ENCODE peak calls at places on chromosomes 2 and 18, in five cellular contexts. G is body of pancreas, A is spleen, O is stomach, N is adrenal gland. P is an unnamed sample.
A peak's percentile ranks its signal among the peaks of the same experiment; 100 is the strongest.

GRCh38 chr2:102895386-102895785 is 133.6 kb downstream of the TMEM182 start:
- DNase-seq in A (no peak), O (no peak), G (no peak), N (no peak), P (no peak)

GRCh38 chr2:167140767-167141166 is 252.5 kb downstream of the XIRP2 start:
- DNase-seq in G (no peak), O (no peak), A (no peak), N (no peak), P (no peak)

GRCh38 chr2:9547272-9547991 is 8.2 kb downstream of the ADAM17 start:
- DNase-seq in G (no peak), A (no peak), O (no peak), N (no peak), P (no peak)

GRCh38 chr2:40431600-40431955 is 20.3 kb downstream of the SLC8A1 start:
- DNase-seq in O (no peak), N (peak; percentile 59), G (no peak), A (no peak), P (no peak)

GRCh38 chr2:172000696-172001361 is 1.1 kb downstream of the METAP1D start:
- DNase-seq in O (no peak), G (no peak), A (no peak), N (no peak), P (peak; percentile 28)

GRCh38 chr2:120734930-120735611 is 597 bp upstream of the GLI2 start:
- DNase-seq in A (peak; percentile 59), G (no peak), O (peak; percentile 22), N (peak; percentile 42), P (no peak)

GRCh38 chr2:174633621-174633927 is 36.0 kb upstream of the WIPF1 start:
- DNase-seq in N (no peak), G (no peak), A (peak; percentile 77), O (no peak), P (peak; percentile 17)

GRCh38 chr2:117321816-117322215 is 492.7 kb upstream of the DDX18 start:
- DNase-seq in A (no peak), N (no peak), O (no peak), G (no peak), P (no peak)

GRCh38 chr2:98571121-98571701 is 37.1 kb downstream of the COA5 start:
- DNase-seq in G (no peak), N (no peak), O (no peak), A (no peak), P (no peak)

GRCh38 chr2:22499082-22499844 is 885.7 kb upstream of the KLHL29 start:
- DNase-seq in A (no peak), O (no peak), N (peak; percentile 64), G (no peak), P (no peak)

GRCh38 chr2:9097239-9097638 is 93.8 kb upstream of the MBOAT2 start:
- DNase-seq in G (no peak), N (no peak), O (no peak), A (no peak), P (no peak)

GRCh38 chr18:7872569-7872968 is 305.5 kb downstream of the PTPRM start:
- DNase-seq in G (no peak), O (no peak), N (peak; percentile 78), A (no peak), P (peak; percentile 9)

GRCh38 chr2:130836501-130837174 is at the start of gene ARHGEF4:
- DNase-seq in N (no peak), A (peak; percentile 73), O (peak; percentile 70), G (peak; percentile 89), P (no peak)

GRCh38 chr18:568731-569130 is 11.4 kb upstream of the CETN1 start:
- DNase-seq in O (no peak), G (no peak), N (no peak), A (no peak), P (no peak)

GRCh38 chr2:159283529-159283928 is 3.0 kb downstream of the WDSUB1 start:
- DNase-seq in O (no peak), N (no peak), A (no peak), G (no peak), P (peak; percentile 35)

GRCh38 chr2:191878576-191879298 is 31.8 kb upstream of the CAVIN2 start:
- DNase-seq in A (no peak), O (no peak), G (no peak), N (no peak), P (no peak)

GRCh38 chr2:159229476-159230144 is 56.9 kb downstream of the WDSUB1 start:
- DNase-seq in G (no peak), A (no peak), N (no peak), O (no peak), P (no peak)

GRCh38 chr18:51165296-51165695 is 32.2 kb downstream of the MEX3C start:
- DNase-seq in O (no peak), G (no peak), A (no peak), N (no peak), P (no peak)

GRCh38 chr2:100197643-100198153 is 55.3 kb upstream of the AFF3 start:
- DNase-seq in G (peak; percentile 35), O (peak; percentile 80), N (peak; percentile 79), A (no peak), P (peak; percentile 10)

GRCh38 chr2:65370387-65371093 is 61.9 kb downstream of the SPRED2 start:
- DNase-seq in A (no peak), G (no peak), O (no peak), N (no peak), P (no peak)

GRCh38 chr2:153179808-153180207 is 298.8 kb downstream of the RPRM start:
- DNase-seq in G (no peak), O (no peak), N (no peak), A (no peak), P (no peak)

GRCh38 chr2:219698684-219699439 is 71.4 kb downstream of the SLC4A3 start:
- DNase-seq in A (no peak), N (no peak), G (no peak), O (no peak), P (no peak)

GRCh38 chr2:152611458-152612231 is 105.6 kb downstream of the PRPF40A start:
- DNase-seq in G (no peak), O (no peak), A (no peak), N (peak; percentile 63), P (peak; percentile 6)

GRCh38 chr18:59917422-59917821 is 17.6 kb downstream of the PMAIP1 start:
- DNase-seq in A (no peak), N (no peak), G (no peak), O (no peak), P (peak; percentile 66)

DNA sequence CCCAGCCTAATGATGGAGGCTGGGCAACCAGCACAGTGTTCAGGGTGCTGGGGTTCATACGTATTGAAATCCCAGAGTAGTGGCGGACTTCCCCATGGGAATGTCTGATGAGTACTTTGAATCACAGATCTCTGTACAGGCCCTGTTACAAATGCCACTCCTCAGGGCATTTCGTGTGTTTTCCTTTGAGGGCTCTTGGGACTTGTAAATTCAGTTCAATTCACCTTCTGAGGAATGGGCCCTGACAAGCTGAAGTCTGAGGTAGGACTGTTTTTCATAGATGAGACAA is 288 bp upstream of the RDH14 start:
- DNase-seq in A (no peak), O (no peak), G (no peak), N (no peak), P (no peak)
- TF ChIP-seq POLR2A in A (no peak), O (no peak), G (no peak), N (no peak), P (peak; percentile 63)

GRCh38 chr18:79679552-79680099 is at the start of gene CTDP1:
- DNase-seq in A (peak; percentile 97), O (peak; percentile 96), G (peak; percentile 94), N (peak; percentile 97), P (peak; percentile 99)
- TF ChIP-seq POLR2A in A (peak; percentile 71), O (no peak), G (no peak), N (peak; percentile 76), P (peak; percentile 36)

GRCh38 chr2:71277159-71277498 is 50.2 kb upstream of the PAIP2B start:
- DNase-seq in G (no peak), N (no peak), A (no peak), O (no peak), P (no peak)

GRCh38 chr2:71277536-71278103 is 50.7 kb upstream of the PAIP2B start:
- DNase-seq in O (no peak), N (peak; percentile 63), A (peak; percentile 78), G (peak; percentile 24), P (peak; percentile 71)

GRCh38 chr2:71281950-71282349 is 49.6 kb upstream of the ZNF638 start:
- DNase-seq in N (no peak), A (no peak), O (no peak), G (no peak), P (no peak)

GRCh38 chr2:71275939-71276310 is 49.0 kb upstream of the PAIP2B start:
- DNase-seq in N (no peak), A (no peak), O (no peak), G (no peak), P (no peak)

DNA sequence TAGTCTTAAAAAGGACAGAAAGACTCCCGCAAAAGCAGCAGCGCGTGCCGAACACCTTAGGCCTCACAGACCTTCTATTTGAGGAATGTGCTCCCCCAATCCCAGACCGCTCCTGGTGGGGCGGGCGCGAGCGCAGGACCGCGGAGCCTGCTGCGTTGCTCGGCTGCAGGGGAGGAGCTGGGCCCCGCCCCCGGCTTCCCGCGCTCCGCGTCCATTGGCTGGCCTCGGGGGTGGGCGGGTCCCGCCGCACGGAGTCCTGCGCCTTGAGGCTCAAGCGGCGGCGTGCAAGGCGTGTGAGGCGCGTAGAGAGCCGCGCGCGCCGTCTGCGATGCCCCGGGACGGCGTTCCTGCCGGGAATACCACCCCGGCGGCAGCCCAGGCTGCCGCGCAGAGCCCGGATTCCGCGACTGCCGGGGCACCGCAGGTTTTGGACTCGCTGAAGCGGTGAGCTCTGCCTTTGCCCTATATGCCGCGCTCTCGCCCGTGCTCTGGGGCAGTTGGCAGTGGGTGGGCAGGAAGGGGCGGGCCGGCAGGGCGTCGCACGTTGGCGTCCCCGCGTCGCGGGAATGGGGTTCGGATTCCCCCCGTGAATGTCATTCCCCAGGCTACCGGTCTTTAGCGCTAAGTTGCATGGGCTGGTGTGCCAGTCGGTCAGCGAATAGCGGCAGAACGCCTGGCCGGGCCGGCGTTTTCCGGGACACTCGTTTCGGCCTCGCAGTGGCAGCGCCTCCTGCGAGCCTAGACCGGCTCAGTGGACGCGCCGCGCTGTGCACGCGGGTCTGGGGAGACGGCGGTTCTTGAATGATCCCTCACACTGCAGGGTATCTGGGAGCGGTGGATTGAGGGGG is 49.6 kb upstream of the PAIP2B start:
- DNase-seq in N (peak; percentile 89), G (peak; percentile 91), A (peak; percentile 95), O (peak; percentile 91), P (peak; percentile 91)
- TF ChIP-seq POLR2A in N (peak; percentile 24), G (peak; percentile 42), A (no peak), O (no peak), P (peak; percentile 67)

GRCh38 chr2:28896906-28897305 is 2.4 kb downstream of the WDR43 start:
- DNase-seq in G (no peak), N (no peak), O (no peak), A (no peak), P (no peak)

GRCh38 chr2:28893488-28893887 is 979 bp upstream of the WDR43 start:
- DNase-seq in N (peak; percentile 70), G (peak; percentile 19), O (no peak), A (no peak), P (no peak)

GRCh38 chr2:28898048-28898447 is 3.6 kb downstream of the WDR43 start:
- DNase-seq in O (no peak), A (no peak), N (no peak), G (no peak), P (peak; percentile 65)

GRCh38 chr2:28895189-28895893 is 874 bp downstream of the WDR43 start:
- DNase-seq in O (no peak), A (no peak), G (peak; percentile 43), N (peak; percentile 60), P (peak; percentile 74)

GRCh38 chr2:28894470-28895188 is at the start of gene WDR43:
- DNase-seq in O (peak; percentile 98), A (peak; percentile 100), G (peak; percentile 97), N (peak; percentile 98), P (peak; percentile 99)
- TF ChIP-seq POLR2A in O (peak; percentile 62), A (peak; percentile 88), G (peak; percentile 83), N (peak; percentile 84), P (peak; percentile 86)

P was measured in erythroblast.